ENCODE peak calls at places on chromosomes 3 and 15, in nine cellular contexts. O is lower lobe of right lung, W is epithelial cell of prostate, J is lung microvascular endothelial cell, F is upper lobe of right lung, L is GM12865, Q is erythroblast, R is uterus, S is NCI-H1092. Z is an unnamed sample.

GRCh38 chr3:123605789-123606234 is 21.0 kb upstream of the HACD2 start:
- DNase-seq in R (no peak), L (peak), O (no peak), Q (peak), S (no peak), W (no peak), J (no peak), F (no peak), Z (no peak)

GRCh38 chr15:75694241-75695182 is 18.1 kb downstream of the CSPG4 start:
- DNase-seq in S (peak), J (peak), Q (peak), O (no peak), F (no peak), R (peak), L (no peak), W (peak), Z (no peak)

GRCh38 chr15:76342382-76343201 is 6.0 kb downstream of the ISL2 start:
- DNase-seq in Q (peak), S (no peak), J (no peak), L (no peak), W (no peak), R (no peak), O (no peak), F (no peak), Z (no peak)

GRCh38 chr3:99866167-99866810 is 48.6 kb downstream of the CMSS1 start:
- DNase-seq in S (no peak), J (no peak), L (peak), W (no peak), Q (no peak), O (no peak), R (no peak), F (no peak), Z (no peak)

GRCh38 chr15:38817427-38818155 is 253.0 kb upstream of the RASGRP1 start:
- DNase-seq in S (peak), J (peak), O (peak), L (peak), W (peak), Q (peak), F (peak), R (peak), Z (peak)

GRCh38 chr15:92901053-92901761 is 1.1 kb downstream of the CHD2 start:
- DNase-seq in W (no peak), S (no peak), L (no peak), R (no peak), Q (peak), O (no peak), F (no peak), J (peak), Z (no peak)

GRCh38 chr3:99678023-99678422 is 39.6 kb downstream of the COL8A1 start:
- DNase-seq in J (no peak), L (no peak), F (no peak), Q (no peak), S (no peak), R (peak), O (no peak), W (no peak), Z (no peak)

GRCh38 chr15:52733078-52733477 is 53.9 kb upstream of the ATOSA start:
- DNase-seq in R (no peak), F (no peak), L (no peak), S (no peak), J (no peak), O (no peak), W (no peak), Q (no peak), Z (no peak)

GRCh38 chr3:16399473-16399872 is 114.0 kb downstream of the RFTN1 start:
- DNase-seq in L (peak), F (no peak), R (peak), S (no peak), J (no peak), Q (peak), O (no peak), W (no peak), Z (no peak)

GRCh38 chr15:74384566-74385441 is 17.4 kb upstream of the CYP11A1 start:
- DNase-seq in O (peak), J (peak), F (no peak), S (no peak), L (peak), W (peak), Q (peak), R (no peak), Z (no peak)

GRCh38 chr3:122944671-122945151 is 82.9 kb downstream of the SEMA5B start:
- DNase-seq in J (no peak), F (no peak), S (no peak), R (no peak), L (no peak), O (no peak), W (no peak), Q (no peak), Z (no peak)

GRCh38 chr15:68210821-68211655 is 5.9 kb upstream of the CALML4 start:
- DNase-seq in S (no peak), O (peak), J (peak), Q (peak), R (peak), L (peak), F (peak), W (no peak), Z (peak)

GRCh38 chr3:125214738-125215137 is 2.2 kb upstream of the SLC12A8 start:
- DNase-seq in W (no peak), R (no peak), O (no peak), Q (peak), F (no peak), S (no peak), J (no peak), L (peak), Z (no peak)

GRCh38 chr15:40769310-40770146 is at the start of gene C15orf62:
- DNase-seq in L (peak), F (peak), W (no peak), Q (peak), J (peak), S (no peak), R (peak), O (peak), Z (peak)

GRCh38 chr3:50237133-50237651 is 1.2 kb downstream of the GNAI2 start:
- DNase-seq in J (no peak), F (no peak), Q (no peak), R (no peak), S (no peak), O (peak), W (no peak), L (peak), Z (no peak)

GRCh38 chr3:151918253-151919029 is 45.0 kb downstream of the SUCNR1 start:
- DNase-seq in L (peak), R (no peak), W (no peak), O (no peak), F (no peak), Q (peak), S (no peak), J (peak), Z (no peak)

GRCh38 chr3:50504681-50505080 is 1.2 kb upstream of the CACNA2D2 start:
- DNase-seq in F (no peak), S (no peak), O (no peak), Q (no peak), W (no peak), R (no peak), J (no peak), L (no peak), Z (no peak)

GRCh38 chr3:184491867-184492615 is 69.5 kb upstream of the EPHB3 start:
- DNase-seq in L (no peak), O (peak), Q (no peak), W (no peak), F (peak), S (no peak), R (no peak), J (no peak), Z (no peak)

GRCh38 chr15:99454941-99455795 is 110.6 kb upstream of the MEF2A start:
- DNase-seq in R (peak), J (peak), Q (peak), W (peak), O (peak), S (no peak), F (peak), L (no peak), Z (no peak)

GRCh38 chr15:57565326-57565725 is 26.4 kb upstream of the MYZAP start:
- DNase-seq in F (no peak), W (no peak), O (no peak), J (peak), Q (no peak), L (peak), R (no peak), S (peak), Z (no peak)

GRCh38 chr15:29924750-29925149 is 102.5 kb upstream of the TJP1 start:
- DNase-seq in F (no peak), L (no peak), O (peak), J (peak), S (no peak), R (no peak), W (no peak), Q (no peak), Z (no peak)

GRCh38 chr15:35088329-35088728 is 3.2 kb upstream of the NANOGP8 start:
- DNase-seq in O (no peak), F (no peak), Q (no peak), J (no peak), W (no peak), L (no peak), R (no peak), S (no peak), Z (no peak)

GRCh38 chr15:58065445-58066041 is at the start of gene ALDH1A2:
- DNase-seq in F (peak), O (peak), J (peak), Q (no peak), S (no peak), W (no peak), R (peak), L (no peak), Z (no peak)

GRCh38 chr3:169822540-169822939 is 9.8 kb upstream of the LRRC34 start:
- DNase-seq in F (no peak), O (no peak), R (no peak), W (no peak), L (no peak), S (no peak), Q (no peak), J (no peak), Z (no peak)

GRCh38 chr15:64224508-64224907 is 61.7 kb upstream of the PPIB start:
- DNase-seq in O (no peak), Q (peak), S (no peak), J (peak), F (no peak), L (no peak), R (peak), W (no peak), Z (no peak)

GRCh38 chr15:43525131-43525530 is 7.7 kb downstream of the MAP1A start:
- DNase-seq in L (no peak), W (no peak), S (no peak), O (no peak), Q (no peak), R (no peak), F (no peak), J (no peak), Z (no peak)

GRCh38 chr15:66178531-66178910 is 75.0 kb downstream of the MEGF11 start:
- DNase-seq in W (no peak), J (no peak), L (no peak), S (no peak), Q (no peak), O (no peak), R (no peak), F (no peak), Z (no peak)

GRCh38 chr3:3260870-3261269 is 81.4 kb upstream of the CRBN start:
- DNase-seq in W (no peak), Q (no peak), S (no peak), J (no peak), O (no peak), R (no peak), L (peak), F (no peak), Z (no peak)

GRCh38 chr3:100024520-100025303 is 89.6 kb downstream of the FILIP1L start:
- DNase-seq in S (no peak), R (no peak), O (no peak), L (no peak), F (no peak), J (no peak), Q (no peak), W (no peak), Z (no peak)

GRCh38 chr3:37992271-37993066 is 1.9 kb downstream of the VILL start:
- DNase-seq in L (no peak), Q (no peak), S (no peak), F (peak), W (no peak), O (no peak), R (no peak), J (no peak), Z (no peak)

GRCh38 chr3:129016366-129016724 is 15.2 kb downstream of the EFCC1 start:
- DNase-seq in O (peak), J (peak), R (no peak), S (peak), F (no peak), W (no peak), Q (no peak), L (peak), Z (peak)

GRCh38 chr3:123803521-123803920 is 80.6 kb downstream of the MYLK start:
- DNase-seq in R (no peak), L (no peak), S (no peak), Q (no peak), J (no peak), W (no peak), O (no peak), F (no peak), Z (no peak)

GRCh38 chr3:122310361-122310760 is 14.7 kb upstream of the CSTA start:
- DNase-seq in R (no peak), W (peak), J (no peak), L (no peak), Q (no peak), F (no peak), S (no peak), O (no peak), Z (no peak)

GRCh38 chr15:65049418-65049840 is 4.2 kb downstream of the SLC51B start:
- DNase-seq in J (peak), F (peak), L (peak), S (peak), R (peak), W (peak), O (peak), Q (peak), Z (peak)

GRCh38 chr3:23575697-23576096 is 230.1 kb upstream of the UBE2E1 start:
- DNase-seq in Q (no peak), S (no peak), J (no peak), F (no peak), O (no peak), L (no peak), R (no peak), W (no peak), Z (no peak)

GRCh38 chr3:58535531-58536500 is 1.2 kb downstream of the ACOX2 start:
- DNase-seq in L (no peak), S (no peak), Q (peak), F (no peak), O (no peak), W (no peak), J (peak), R (peak), Z (no peak)

GRCh38 chr15:67130166-67130565 is 64.8 kb downstream of the SMAD3 start:
- DNase-seq in F (no peak), O (no peak), R (no peak), Q (no peak), J (no peak), L (no peak), S (no peak), W (no peak), Z (no peak)

GRCh38 chr3:124995460-124995994 is 60.3 kb downstream of the HEG1 start:
- DNase-seq in L (peak), W (no peak), Q (peak), O (peak), J (peak), S (peak), F (no peak), R (peak), Z (no peak)